ENCODE peak calls at places on chromosomes 5 and 9, in ten cellular contexts. T is HCT116, F is H1, B is K562, D is transverse colon, P is spleen, V is breast epithelium, I is GM12878, A is stomach, L is suprapubic skin. K is an unnamed sample.

GRCh38 chr5:145681686-145682085 is 153.5 kb downstream of the PRELID2 start:
- DNase-seq in T (peak), F (peak), B (peak), D (peak), P (no peak), V (no peak), I (peak), A (peak), L (no peak), K (no peak)

GRCh38 chr5:2866622-2867372 is 115.3 kb upstream of the IRX2 start:
- DNase-seq in T (no peak), F (no peak), B (no peak), D (no peak), P (no peak), V (no peak), I (no peak), A (no peak), L (no peak), K (no peak)

GRCh38 chr9:20209421-20210340 is 412.6 kb downstream of the MLLT3 start:
- DNase-seq in T (no peak), F (no peak), B (no peak), D (no peak), P (no peak), V (no peak), I (peak), A (no peak), L (no peak), K (no peak)

GRCh38 chr5:178573216-178573615 is 17.0 kb downstream of the COL23A1 start:
- DNase-seq in T (no peak), F (no peak), B (no peak), D (no peak), P (no peak), V (no peak), I (no peak), A (no peak), L (no peak), K (no peak)

GRCh38 chr5:142685418-142686209 is at the start of gene FGF1:
- DNase-seq in T (no peak), F (no peak), B (no peak), D (no peak), P (no peak), V (peak), I (no peak), A (no peak), L (no peak), K (no peak)

GRCh38 chr5:90807483-90807882 is 248.9 kb downstream of the ADGRV1 start:
- DNase-seq in T (no peak), F (no peak), B (no peak), D (no peak), P (no peak), V (no peak), I (no peak), A (peak), L (no peak), K (no peak)

GRCh38 chr5:88583471-88583870 is 299.5 kb downstream of the MEF2C start:
- DNase-seq in T (no peak), F (no peak), B (no peak), D (no peak), P (no peak), V (no peak), I (no peak), A (no peak), L (no peak), K (no peak)

GRCh38 chr9:35948451-35948850 is 9.5 kb downstream of the OR2S2 start:
- DNase-seq in T (no peak), F (no peak), B (no peak), D (no peak), P (no peak), V (no peak), I (no peak), A (no peak), L (no peak), K (no peak)

GRCh38 chr9:18429065-18429464 is 44.9 kb upstream of the ADAMTSL1 start:
- DNase-seq in T (no peak), F (no peak), B (no peak), D (no peak), P (no peak), V (no peak), I (no peak), A (no peak), L (no peak), K (no peak)

GRCh38 chr5:159332800-159333563 is 2.7 kb upstream of the IL12B start:
- DNase-seq in T (no peak), F (no peak), B (no peak), D (no peak), P (no peak), V (no peak), I (no peak), A (no peak), L (no peak), K (no peak)

GRCh38 chr5:10354048-10354872 is 765 bp downstream of the MARCHF6 start:
- DNase-seq in T (no peak), F (no peak), B (peak), D (peak), P (no peak), V (no peak), I (no peak), A (peak), L (no peak), K (no peak)

GRCh38 chr9:134177186-134177585 is 12.8 kb upstream of the RNU6ATAC start:
- DNase-seq in T (no peak), F (no peak), B (no peak), D (no peak), P (no peak), V (no peak), I (no peak), A (no peak), L (no peak), K (no peak)

GRCh38 chr5:2738700-2739359 is 12.6 kb downstream of the IRX2 start:
- DNase-seq in T (no peak), F (no peak), B (no peak), D (no peak), P (no peak), V (no peak), I (no peak), A (no peak), L (peak), K (no peak)

GRCh38 chr5:32507738-32508434 is 63.3 kb upstream of the ZFR start:
- DNase-seq in T (no peak), F (no peak), B (no peak), D (no peak), P (no peak), V (no peak), I (no peak), A (no peak), L (no peak), K (no peak)
- TF ChIP-seq POLR2AphosphoS5 in T (no peak), F (no peak), B (no peak), D (no peak), P (no peak), V (no peak), I (no peak), A (no peak), L (no peak), K (no peak)

DNA sequence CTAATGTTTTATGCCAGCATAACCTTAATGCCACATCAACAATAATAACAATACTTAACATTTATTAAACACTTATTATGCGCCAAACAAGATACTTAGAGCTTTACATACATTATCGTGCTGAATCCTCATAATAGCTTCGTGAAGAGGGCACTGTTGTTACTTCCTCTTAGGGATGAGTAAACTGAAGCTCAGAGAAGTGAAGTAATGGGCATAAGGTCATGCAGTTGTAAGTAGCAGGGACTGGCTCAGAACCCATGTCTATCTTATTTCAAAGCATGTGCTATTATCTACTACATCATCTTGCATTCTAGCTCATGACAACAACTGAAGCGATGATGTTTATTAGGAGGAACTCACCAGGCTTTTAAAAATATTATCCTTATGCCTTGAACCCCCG is 34.9 kb upstream of the PPP3R2 start:
- DNase-seq in T (no peak), F (no peak), B (no peak), D (no peak), P (no peak), V (no peak), I (no peak), A (no peak), L (no peak), K (no peak)
- H3K27ac ChIP-seq in T (no peak), F (no peak), B (no peak), D (no peak), P (no peak), V (no peak), I (no peak), A (no peak), L (no peak), K (no peak)

GRCh38 chr9:121369595-121370265 is at the start of gene STOM:
- DNase-seq in T (no peak), F (no peak), B (peak), D (peak), P (no peak), V (peak), I (no peak), A (peak), L (peak), K (peak)
- TF ChIP-seq POLR2AphosphoS5 in T (peak), F (peak), B (no peak), D (peak), P (peak), V (peak), I (peak), A (peak), L (peak), K (peak)

GRCh38 chr5:132493821-132494220 is 3.2 kb upstream of the IRF1 start:
- DNase-seq in T (no peak), F (no peak), B (no peak), D (no peak), P (no peak), V (no peak), I (no peak), A (no peak), L (no peak), K (no peak)
- H3K27ac ChIP-seq in T (no peak), F (no peak), B (no peak), D (peak), P (peak), V (peak), I (no peak), A (peak), L (no peak), K (peak)

DNA sequence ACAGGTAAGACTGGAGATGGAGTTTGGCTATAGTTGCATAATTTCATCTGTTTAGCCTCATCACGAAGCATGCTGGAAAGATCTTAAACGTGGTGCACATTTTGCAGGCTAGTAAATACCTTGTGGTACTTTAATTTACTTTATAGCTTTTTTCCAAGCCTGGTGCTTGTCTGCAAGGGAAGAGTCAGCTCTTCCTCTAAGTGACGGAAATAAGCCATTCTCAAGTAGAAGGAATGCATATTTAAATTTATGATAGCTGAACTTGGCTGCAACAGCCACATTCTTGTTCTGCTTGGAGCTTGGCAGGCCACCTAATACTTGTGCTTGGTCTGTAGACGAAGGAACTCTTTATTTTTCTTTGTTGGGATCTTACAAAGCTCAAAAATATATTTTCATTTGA is 188.0 kb upstream of the PIK3R1 start:
- DNase-seq in T (no peak), F (no peak), B (no peak), D (no peak), P (no peak), V (no peak), I (no peak), A (no peak), L (no peak), K (no peak)
- TF ChIP-seq POLR2AphosphoS5 in T (no peak), F (no peak), B (no peak), D (peak), P (no peak), V (no peak), I (no peak), A (no peak), L (no peak), K (no peak)

GRCh38 chr5:72134226-72134625 is 27.0 kb downstream of the MAP1B start:
- DNase-seq in T (no peak), F (no peak), B (no peak), D (no peak), P (no peak), V (no peak), I (no peak), A (no peak), L (no peak), K (no peak)
- H3K27ac ChIP-seq in T (no peak), F (no peak), B (no peak), D (no peak), P (no peak), V (no peak), I (no peak), A (no peak), L (no peak), K (no peak)

GRCh38 chr9:89438194-89438593 is 59.7 kb downstream of the SEMA4D start:
- DNase-seq in T (no peak), F (no peak), B (no peak), D (no peak), P (no peak), V (no peak), I (no peak), A (no peak), L (no peak), K (no peak)

GRCh38 chr9:89436326-89436725 is 61.6 kb downstream of the SEMA4D start:
- DNase-seq in T (no peak), F (no peak), B (no peak), D (no peak), P (no peak), V (no peak), I (no peak), A (no peak), L (no peak), K (no peak)

GRCh38 chr9:89435315-89435823 is 62.5 kb downstream of the SEMA4D start:
- DNase-seq in T (peak), F (peak), B (no peak), D (peak), P (peak), V (peak), I (no peak), A (peak), L (no peak), K (no peak)

GRCh38 chr9:89437772-89438171 is 60.1 kb downstream of the SEMA4D start:
- DNase-seq in T (no peak), F (no peak), B (no peak), D (no peak), P (no peak), V (no peak), I (no peak), A (no peak), L (no peak), K (no peak)

GRCh38 chr9:89436963-89437625 is 60.8 kb downstream of the SEMA4D start:
- DNase-seq in T (no peak), F (no peak), B (no peak), D (peak), P (peak), V (no peak), I (no peak), A (peak), L (no peak), K (no peak)
- TF ChIP-seq POLR2AphosphoS5 in T (no peak), F (no peak), B (no peak), D (peak), P (peak), V (no peak), I (no peak), A (no peak), L (no peak), K (peak)

DNA sequence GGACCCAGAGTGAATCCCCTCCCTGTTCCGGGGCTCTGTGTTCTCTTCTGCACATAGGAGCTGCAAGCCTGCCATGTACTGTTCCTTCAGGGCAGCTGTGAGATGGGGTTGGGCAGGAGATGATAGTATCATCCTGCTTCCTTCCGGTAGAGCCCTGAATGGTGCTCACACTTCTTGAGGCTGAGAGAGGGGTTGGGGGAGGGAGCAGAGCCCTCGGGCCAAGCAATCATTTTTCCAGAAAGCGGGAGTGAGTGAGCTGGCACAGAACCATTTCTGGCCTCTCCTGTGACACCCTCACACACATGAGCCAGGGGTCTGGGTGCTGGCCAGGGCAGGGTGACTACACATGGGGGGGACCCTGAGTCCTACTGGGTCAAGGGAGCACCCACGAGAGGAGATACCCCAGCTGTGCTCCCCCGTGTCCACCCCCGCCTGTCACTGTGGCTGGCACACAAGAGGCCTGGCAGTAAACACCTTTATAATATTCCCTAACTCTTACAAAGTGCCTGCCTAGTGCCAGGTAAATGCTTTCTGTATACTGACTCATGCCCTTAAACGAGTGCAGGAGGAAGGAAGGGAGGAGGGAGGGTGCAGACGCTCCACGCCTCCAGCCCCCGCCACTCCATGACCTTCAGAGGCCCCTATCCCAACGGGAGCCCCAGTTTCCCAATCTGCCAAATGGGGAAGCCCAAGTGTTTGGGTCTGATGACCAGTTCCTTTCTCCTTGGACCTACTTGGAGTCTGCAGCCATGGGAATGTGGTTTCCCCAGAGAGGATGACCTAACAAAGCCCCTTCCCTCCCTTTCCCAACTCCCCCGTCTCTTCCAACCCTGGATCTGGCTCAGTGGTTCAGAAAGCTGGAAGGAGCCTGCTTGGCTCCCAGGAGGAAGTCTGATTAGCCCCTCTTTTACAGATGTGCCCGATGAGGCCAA is 15.5 kb downstream of the AKNA start:
- DNase-seq in T (no peak), F (no peak), B (no peak), D (peak), P (peak), V (no peak), I (no peak), A (no peak), L (no peak), K (no peak)
- H3K27ac ChIP-seq in T (no peak), F (no peak), B (no peak), D (peak), P (peak), V (peak), I (peak), A (peak), L (peak), K (peak)

GRCh38 chr5:157747766-157748700 is 4.5 kb downstream of the LSM11 start:
- DNase-seq in T (no peak), F (no peak), B (no peak), D (no peak), P (no peak), V (no peak), I (no peak), A (no peak), L (no peak), K (no peak)
- TF ChIP-seq POLR2AphosphoS5 in T (no peak), F (no peak), B (no peak), D (no peak), P (no peak), V (no peak), I (no peak), A (no peak), L (no peak), K (no peak)